ENCODE peak calls at places on chromosome 1, in ten cellular contexts. C, G, V, U, F, R, Y, N, Z and O are unnamed samples.

GRCh38 chr1:37828410-37829074 is 20.5 kb upstream of the YRDC start:
- DNase-seq in C (no peak), G (no peak), V (no peak), U (no peak), F (peak; percentile 47), R (no peak), Y (no peak), N (no peak), Z (no peak), O (no peak)

GRCh38 chr1:117061986-117062415 is 1.9 kb downstream of the TTF2 start:
- DNase-seq in C (peak; percentile 39), G (no peak), V (no peak), U (no peak), F (no peak), R (no peak), Y (no peak), N (no peak), Z (no peak), O (no peak)

GRCh38 chr1:178679237-178679636 is 45.8 kb upstream of the RALGPS2 start:
- DNase-seq in C (no peak), G (no peak), V (no peak), U (no peak), F (no peak), R (no peak), Y (no peak), N (no peak), Z (no peak), O (no peak)

GRCh38 chr1:160214481-160215140 is 9.4 kb downstream of the PEA15 start:
- DNase-seq in C (no peak), G (no peak), V (no peak), U (no peak), F (peak; percentile 59), R (no peak), Y (no peak), N (peak; percentile 89), Z (no peak), O (no peak)

GRCh38 chr1:224736619-224737352 is 120.7 kb downstream of the CNIH3 start:
- DNase-seq in C (no peak), G (no peak), V (no peak), U (peak; percentile 24), F (no peak), R (no peak), Y (peak; percentile 10), N (no peak), Z (no peak), O (peak; percentile 68)

GRCh38 chr1:20666804-20667203 is 5.6 kb upstream of the DDOST start:
- DNase-seq in C (peak; percentile 51), G (no peak), V (peak; percentile 46), U (no peak), F (no peak), R (no peak), Y (no peak), N (no peak), Z (peak; percentile 55), O (no peak)

GRCh38 chr1:1842360-1843146 is 48.3 kb downstream of the GNB1 start:
- DNase-seq in C (no peak), G (peak; percentile 31), V (no peak), U (no peak), F (peak; percentile 47), R (no peak), Y (no peak), N (no peak), Z (no peak), O (peak; percentile 62)

GRCh38 chr1:214008347-214008746 is 20.6 kb downstream of the PROX1 start:
- DNase-seq in C (no peak), G (no peak), V (no peak), U (no peak), F (no peak), R (no peak), Y (no peak), N (peak; percentile 64), Z (no peak), O (no peak)

GRCh38 chr1:55817027-55817426 is 601.9 kb upstream of the USP24 start:
- DNase-seq in C (no peak), G (no peak), V (no peak), U (no peak), F (no peak), R (no peak), Y (no peak), N (no peak), Z (no peak), O (no peak)

GRCh38 chr1:78229344-78229743 is 183.6 kb downstream of the GIPC2 start:
- DNase-seq in C (no peak), G (no peak), V (no peak), U (peak; percentile 49), F (no peak), R (no peak), Y (no peak), N (no peak), Z (no peak), O (no peak)

GRCh38 chr1:181554465-181554864 is 71.1 kb downstream of the CACNA1E start:
- DNase-seq in C (no peak), G (no peak), V (no peak), U (no peak), F (no peak), R (no peak), Y (no peak), N (no peak), Z (no peak), O (no peak)

GRCh38 chr1:39173119-39173994 is 31.1 kb upstream of the MACF1 start:
- DNase-seq in C (no peak), G (no peak), V (no peak), U (no peak), F (no peak), R (no peak), Y (no peak), N (no peak), Z (no peak), O (no peak)
- H3K4me3 ChIP-seq in C (no peak overlapping the region), G (no peak overlapping the region), V (no peak overlapping the region), U (no peak overlapping the region), F (no peak overlapping the region), R (no peak overlapping the region), Y (no peak overlapping the region), N (no peak overlapping the region), Z (no peak overlapping the region), O (no peak overlapping the region)

GRCh38 chr1:169538998-169539871 is 47.0 kb downstream of the F5 start:
- DNase-seq in C (no peak), G (no peak), V (no peak), U (no peak), F (no peak), R (no peak), Y (peak; percentile 23), N (no peak), Z (no peak), O (no peak)
- TF ChIP-seq EP300 in C (no peak), G (no peak), V (no peak), U (no peak), F (no peak), R (no peak), Y (no peak), N (no peak), Z (no peak), O (no peak)

DNA sequence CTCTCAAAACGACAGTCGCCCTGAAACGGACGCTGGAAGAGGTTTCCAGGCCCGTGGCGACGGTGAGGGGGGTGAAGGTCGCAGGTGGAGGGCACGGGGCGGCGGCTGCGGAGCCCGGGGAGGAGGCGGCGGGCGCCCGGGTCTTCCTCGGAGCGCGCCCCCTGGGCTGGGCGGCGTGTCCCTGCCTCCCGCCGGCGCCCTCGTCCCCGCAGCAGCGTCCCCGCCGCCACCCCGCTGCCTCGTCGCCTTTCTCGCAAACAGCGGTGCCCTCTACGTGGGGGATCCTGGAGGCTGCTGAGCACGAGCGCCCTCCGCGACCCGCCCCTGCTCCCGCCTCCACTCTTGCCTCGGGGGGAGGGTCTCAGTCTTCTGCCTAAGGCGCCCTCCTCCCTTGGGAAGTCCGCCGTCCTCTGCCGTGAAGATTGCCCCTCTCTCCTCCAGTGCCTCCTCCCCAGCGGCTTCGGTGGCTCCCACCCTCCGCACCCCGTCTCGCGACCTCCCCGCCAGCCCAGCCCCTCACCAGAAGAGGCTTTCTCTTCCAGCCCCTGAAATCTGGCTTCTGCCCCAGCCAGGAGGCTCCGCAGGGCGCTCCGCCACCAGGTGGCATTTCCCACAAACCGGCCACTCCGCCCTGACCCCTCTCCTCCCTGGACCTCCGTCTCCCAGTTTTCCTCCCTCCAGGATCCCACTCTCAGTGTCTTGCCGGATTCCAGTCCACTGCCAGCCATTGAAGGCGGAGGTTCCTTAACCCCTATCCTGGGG is 227.4 kb downstream of the SDCCAG8 start:
- DNase-seq in C (no peak), G (no peak), V (no peak), U (no peak), F (no peak), R (no peak), Y (no peak), N (no peak), Z (peak; percentile 80), O (peak; percentile 69)
- H3K4me3 ChIP-seq in C (no peak overlapping the region), G (peak overlapping the region; percentile 51), V (no peak overlapping the region), U (peak overlapping the region; percentile 37), F (peak overlapping the region; percentile 32), R (peak overlapping the region; percentile 15), Y (no peak overlapping the region), N (peak overlapping the region; percentile 58), Z (peak overlapping the region; percentile 14), O (peak overlapping the region; percentile 34)

DNA sequence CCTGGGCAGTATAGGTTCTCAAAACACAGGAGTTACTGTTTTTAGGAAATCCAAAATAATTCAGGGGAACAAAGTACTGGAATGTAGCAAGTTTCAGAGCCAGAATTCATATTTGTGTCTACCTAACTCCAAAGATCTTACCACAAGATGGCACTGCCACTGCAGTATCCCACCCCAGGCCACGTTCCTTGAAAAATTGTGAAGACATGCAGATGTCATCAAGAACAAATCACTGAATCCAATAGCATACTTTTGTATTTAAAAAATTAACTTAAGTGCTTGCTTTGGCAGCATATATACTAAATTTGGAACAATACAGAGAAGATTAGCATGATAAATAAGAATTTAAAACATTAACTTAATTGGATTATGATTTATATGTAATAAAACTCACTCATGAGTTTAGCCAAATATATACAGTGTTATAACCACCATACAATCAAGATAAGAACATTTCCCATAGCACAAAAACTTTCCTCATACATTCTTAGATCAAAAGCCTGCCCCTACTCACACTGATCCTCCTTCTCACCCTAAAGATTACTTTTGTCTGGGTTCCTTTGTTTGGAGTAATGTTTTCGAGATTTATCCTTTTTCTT is 209.9 kb downstream of the FAF1 start:
- DNase-seq in C (peak; percentile 36), G (no peak), V (peak; percentile 35), U (peak; percentile 8), F (no peak), R (no peak), Y (peak; percentile 6), N (no peak), Z (peak; percentile 26), O (no peak)
- TF ChIP-seq EP300 in C (no peak), G (no peak), V (no peak), U (no peak), F (no peak), R (no peak), Y (no peak), N (no peak), Z (no peak), O (no peak)

GRCh38 chr1:33743221-33743998 is 120.5 kb upstream of the HMGB4 start:
- DNase-seq in C (no peak), G (no peak), V (no peak), U (no peak), F (no peak), R (no peak), Y (no peak), N (peak; percentile 87), Z (no peak), O (no peak)
- H3K4me3 ChIP-seq in C (no peak overlapping the region), G (no peak overlapping the region), V (no peak overlapping the region), U (no peak overlapping the region), F (no peak overlapping the region), R (no peak overlapping the region), Y (no peak overlapping the region), N (no peak overlapping the region), Z (no peak overlapping the region), O (no peak overlapping the region)